ENCODE peak calls at places on chromosomes 11 and 22, in four cellular contexts. L is left lung; C is CD4-positive, alpha-beta T cell; T is MM.1S. I is an unnamed sample.

GRCh38 chr11:60871378-60872061 is 4.2 kb downstream of the ZP1 start:
- DNase-seq in L (no peak), C (no peak), T (no peak), I (no peak)

GRCh38 chr22:43731986-43732385 is 80.1 kb downstream of the EFCAB6 start:
- DNase-seq in C (no peak), T (no peak), L (no peak), I (no peak)

GRCh38 chr11:76665921-76666351 is 4.6 kb downstream of the LRRC32 start:
- DNase-seq in T (no peak), L (peak; percentile 34), C (no peak), I (peak; percentile 19)

GRCh38 chr22:24505337-24505736 is 10.2 kb downstream of the UPB1 start:
- DNase-seq in C (no peak), L (no peak), T (no peak), I (no peak)

GRCh38 chr11:11588243-11588642 is 33.6 kb downstream of the GALNT18 start:
- DNase-seq in C (no peak), T (no peak), L (no peak), I (no peak)

GRCh38 chr11:43825217-43825816 is 55.3 kb upstream of the ALKBH3 start:
- DNase-seq in C (no peak), L (no peak), T (no peak), I (no peak)

GRCh38 chr11:123580557-123581275 is 73.7 kb downstream of the SCN3B start:
- DNase-seq in L (peak; percentile 93), C (peak; percentile 56), T (peak; percentile 85), I (peak; percentile 34)

GRCh38 chr11:62461740-62462522 is 43.1 kb downstream of the SCGB1A1 start:
- DNase-seq in T (peak; percentile 91), C (no peak), L (no peak), I (no peak)

DNA sequence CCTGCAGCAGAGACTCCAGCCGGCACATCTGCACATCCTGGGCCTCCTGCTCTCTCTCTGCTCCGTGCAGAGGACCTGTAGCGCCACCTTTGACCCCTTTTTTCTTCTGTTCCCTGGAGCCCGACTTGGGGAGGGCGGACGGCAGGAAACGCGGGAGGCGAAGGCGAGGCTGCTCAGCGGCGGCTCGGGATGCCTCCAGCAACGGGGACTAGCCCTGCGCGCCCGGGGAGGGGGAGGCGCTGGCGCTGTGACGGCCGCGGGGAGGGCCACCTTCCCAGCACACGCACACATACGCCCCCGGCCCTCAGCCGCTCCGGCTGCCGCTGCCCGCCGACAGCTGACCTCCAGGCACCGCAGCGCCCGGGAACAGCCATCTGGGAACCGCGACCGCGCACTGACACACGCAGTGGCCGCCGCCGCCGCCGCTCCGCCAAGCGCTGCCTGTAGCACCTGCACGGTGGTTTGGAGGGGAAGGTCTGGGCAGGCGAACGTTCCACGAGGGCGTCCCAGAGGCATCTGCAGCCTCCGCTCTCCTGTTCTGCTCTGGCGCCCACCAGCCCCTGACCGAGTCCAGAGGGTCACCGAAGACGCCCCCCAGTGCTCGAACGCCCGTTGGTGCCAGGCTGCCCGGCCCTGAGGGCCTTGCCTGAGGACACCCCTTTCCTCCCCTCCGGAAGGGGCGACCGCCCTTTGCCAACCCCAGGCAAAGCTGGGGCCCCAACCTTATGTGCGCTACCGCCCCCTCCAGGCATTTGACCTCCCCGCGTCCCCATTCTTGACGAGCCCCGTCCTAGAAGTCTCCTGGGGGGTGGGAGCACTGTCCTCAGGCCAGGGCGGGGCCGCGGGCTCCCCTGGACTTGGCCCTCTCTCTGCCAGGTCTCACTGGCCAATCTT is 16.9 kb upstream of the C22orf42 start:
- DNase-seq in C (no peak), T (no peak), L (no peak), I (no peak)
- H3K27me3 ChIP-seq in C (peaks cover 22% of the 10 kb centered on the region), T (peaks cover 29% of the 10 kb centered on the region), L (peaks cover 26% of the 10 kb centered on the region), I (no peaks in the 10 kb centered on the region)

GRCh38 chr11:72812968-72813739 is 1.1 kb upstream of the ATG16L2 start:
- DNase-seq in C (peak; percentile 34), T (peak; percentile 84), L (no peak), I (peak; percentile 53)
- TF ChIP-seq CTCF in C (peak; percentile 62), T (peak; percentile 78), L (no peak), I (peak; percentile 34)

DNA sequence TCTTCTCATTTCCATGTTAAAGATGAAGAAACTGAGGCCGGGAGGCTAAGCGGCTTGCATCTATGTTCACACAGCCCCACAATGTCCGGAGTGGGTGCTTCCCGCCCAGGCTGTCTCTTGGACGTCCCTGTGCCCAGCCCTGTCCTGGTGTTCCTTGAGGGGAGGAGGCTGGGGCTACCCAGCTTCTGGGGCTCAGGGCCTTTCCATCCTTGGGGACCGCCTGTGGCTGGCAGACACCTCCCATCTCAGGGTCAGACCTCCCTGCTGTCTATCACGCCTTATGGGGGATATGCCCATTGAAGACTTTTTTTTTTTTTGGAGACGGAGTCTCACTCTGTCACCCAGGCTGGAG is 95.5 kb downstream of the WNT7B start:
- DNase-seq in C (no peak), T (no peak), L (peak; percentile 31), I (peak; percentile 11)
- H3K27me3 ChIP-seq in C (peaks cover 52% of the 10 kb centered on the region), T (peaks cover 90% of the 10 kb centered on the region), L (peaks cover 19% of the 10 kb centered on the region), I (no peaks in the 10 kb centered on the region)

DNA sequence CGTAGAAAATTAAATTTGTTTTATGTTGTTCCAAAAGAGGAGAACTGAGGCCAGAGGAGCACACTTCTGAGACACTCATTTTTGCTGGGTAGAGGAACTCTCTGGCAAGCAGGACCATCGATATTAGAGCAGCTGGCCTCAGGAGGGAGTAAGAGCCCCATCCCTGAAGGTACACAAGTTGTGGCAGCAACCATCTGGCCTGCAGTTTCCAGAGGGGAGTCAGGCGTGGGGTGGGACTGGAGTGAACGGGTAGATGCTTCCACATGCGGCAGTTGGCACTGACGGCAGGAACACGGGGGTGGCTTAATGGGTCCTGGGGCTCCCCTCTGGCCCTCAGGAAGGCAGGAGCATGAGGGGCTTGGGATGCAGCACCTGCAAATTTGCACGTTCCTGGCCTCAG is 13.2 kb upstream of the SSTR3 start:
- DNase-seq in C (no peak), T (peak; percentile 35), L (peak; percentile 51), I (no peak)
- TF ChIP-seq CTCF in C (no peak), T (peak; percentile 33), L (no peak), I (no peak)

DNA sequence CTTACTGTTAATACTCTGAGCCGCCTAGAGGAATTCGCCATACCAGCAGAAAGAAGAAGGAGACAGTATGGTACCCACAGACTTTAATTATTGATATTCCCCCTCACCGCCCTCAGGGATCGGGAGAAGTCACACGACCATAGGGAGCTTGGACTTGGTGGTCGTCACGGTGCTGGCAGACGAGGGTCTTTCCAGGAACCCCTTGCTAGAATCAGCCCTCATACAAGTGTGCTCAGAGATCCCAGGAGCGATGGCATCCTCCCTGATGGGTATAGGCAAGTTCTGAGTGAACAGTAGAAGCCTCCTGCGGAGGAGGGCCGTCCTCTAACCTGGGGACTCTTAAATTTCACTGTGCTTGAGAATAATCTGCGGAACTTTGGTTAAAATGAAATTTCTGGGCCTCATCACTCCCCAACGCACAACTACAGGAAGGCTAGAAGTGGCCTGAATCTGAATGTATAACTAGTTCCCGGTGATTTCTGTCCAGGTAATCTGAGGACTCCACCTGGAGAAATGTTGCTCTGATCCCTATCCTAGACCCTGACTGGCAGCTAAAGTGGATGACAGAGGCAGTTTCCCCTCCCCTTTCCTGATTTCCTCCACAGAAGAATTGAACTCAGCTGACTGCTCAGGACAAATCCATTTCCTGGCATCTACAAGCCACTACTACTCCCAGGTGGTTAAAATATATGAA is 4.5 kb downstream of the VSIG2 start:
- DNase-seq in C (no peak), T (no peak), L (no peak), I (no peak)
- H3K27me3 ChIP-seq in C (no peaks in the 10 kb centered on the region), T (no peaks in the 10 kb centered on the region), L (peaks cover 5% of the 10 kb centered on the region), I (peaks cover 6% of the 10 kb centered on the region)

I was measured in uterus.